ENCODE peak calls at places on chromosome 21, in seven cellular contexts. One of them, this sample, is unnamed.

GRCh38 chr21:28240586-28240985 is 752.1 kb downstream of the LTN1 start:
- DNase-seq in body of pancreas: no peak
- DNase-seq in GM23338: no peak
- DNase-seq in uterus: no peak
- DNase-seq in cardiac muscle cell: no peak
- DNase-seq in suprapubic skin: no peak
- DNase-seq in heart right ventricle: no peak
- DNase-seq in this sample: no peak

GRCh38 chr21:21468003-21468402 is 469.8 kb downstream of the NCAM2 start:
- DNase-seq in GM23338: no peak
- DNase-seq in suprapubic skin: no peak
- DNase-seq in body of pancreas: no peak
- DNase-seq in heart right ventricle: no peak
- DNase-seq in cardiac muscle cell: no peak
- DNase-seq in uterus: no peak
- DNase-seq in this sample: no peak

GRCh38 chr21:34877485-34878128 is 171.5 kb downstream of the RUNX1 start:
- DNase-seq in uterus: no peak
- DNase-seq in cardiac muscle cell: no peak
- DNase-seq in heart right ventricle: no peak
- DNase-seq in body of pancreas: peak
- DNase-seq in suprapubic skin: no peak
- DNase-seq in GM23338: no peak
- DNase-seq in this sample: no peak

GRCh38 chr21:46124926-46125845 is 27.3 kb downstream of the COL6A2 start:
- DNase-seq in suprapubic skin: peak
- DNase-seq in heart right ventricle: peak
- DNase-seq in cardiac muscle cell: no peak
- DNase-seq in body of pancreas: peak
- DNase-seq in uterus: peak
- DNase-seq in GM23338: no peak
- DNase-seq in this sample: no peak

GRCh38 chr21:17709266-17709611 is 96.5 kb upstream of the BTG3 start:
- DNase-seq in body of pancreas: no peak
- DNase-seq in cardiac muscle cell: no peak
- DNase-seq in uterus: no peak
- DNase-seq in GM23338: no peak
- DNase-seq in suprapubic skin: no peak
- DNase-seq in heart right ventricle: no peak
- DNase-seq in this sample: no peak

GRCh38 chr21:46154155-46154954 is 1.0 kb downstream of the FTCD start:
- DNase-seq in heart right ventricle: no peak
- DNase-seq in GM23338: no peak
- DNase-seq in cardiac muscle cell: no peak
- DNase-seq in body of pancreas: peak
- DNase-seq in suprapubic skin: peak
- DNase-seq in uterus: peak
- DNase-seq in this sample: no peak

GRCh38 chr21:34885636-34886553 is 163.2 kb downstream of the RUNX1 start:
- DNase-seq in heart right ventricle: no peak
- DNase-seq in body of pancreas: peak
- DNase-seq in suprapubic skin: no peak
- DNase-seq in cardiac muscle cell: no peak
- DNase-seq in uterus: no peak
- DNase-seq in GM23338: peak
- DNase-seq in this sample: no peak

GRCh38 chr21:44996096-44996495 is 56.3 kb downstream of the SLX9 start:
- DNase-seq in body of pancreas: no peak
- DNase-seq in uterus: no peak
- DNase-seq in cardiac muscle cell: no peak
- DNase-seq in suprapubic skin: no peak
- DNase-seq in GM23338: no peak
- DNase-seq in heart right ventricle: no peak
- DNase-seq in this sample: no peak

GRCh38 chr21:26965567-26966359 is 1.1 kb downstream of the ADAMTS5 start:
- DNase-seq in suprapubic skin: peak
- DNase-seq in body of pancreas: peak
- DNase-seq in heart right ventricle: peak
- DNase-seq in uterus: peak
- DNase-seq in cardiac muscle cell: peak
- DNase-seq in GM23338: peak
- DNase-seq in this sample: no peak

GRCh38 chr21:35996217-35996616 is 64.1 kb downstream of the SETD4 start:
- DNase-seq in uterus: no peak
- DNase-seq in body of pancreas: no peak
- DNase-seq in cardiac muscle cell: no peak
- DNase-seq in heart right ventricle: no peak
- DNase-seq in suprapubic skin: no peak
- DNase-seq in GM23338: no peak
- DNase-seq in this sample: no peak

GRCh38 chr21:36059823-36060158 is 535 bp downstream of the SETD4 start:
- DNase-seq in uterus: no peak
- DNase-seq in suprapubic skin: peak
- DNase-seq in GM23338: no peak
- DNase-seq in body of pancreas: no peak
- DNase-seq in cardiac muscle cell: peak
- DNase-seq in heart right ventricle: peak
- DNase-seq in this sample: no peak

GRCh38 chr21:46622226-46622625 is 13.2 kb upstream of the PRMT2 start:
- DNase-seq in uterus: no peak
- DNase-seq in cardiac muscle cell: no peak
- DNase-seq in body of pancreas: peak
- DNase-seq in heart right ventricle: no peak
- DNase-seq in GM23338: peak
- DNase-seq in suprapubic skin: peak
- DNase-seq in this sample: no peak

GRCh38 chr21:15441999-15442398 is 287.8 kb upstream of the USP25 start:
- DNase-seq in suprapubic skin: no peak
- DNase-seq in cardiac muscle cell: no peak
- DNase-seq in GM23338: no peak
- DNase-seq in body of pancreas: no peak
- DNase-seq in uterus: no peak
- DNase-seq in heart right ventricle: no peak
- DNase-seq in this sample: no peak

GRCh38 chr21:22961248-22961647 is 1963.0 kb downstream of the NCAM2 start:
- DNase-seq in heart right ventricle: no peak
- DNase-seq in uterus: no peak
- DNase-seq in cardiac muscle cell: no peak
- DNase-seq in body of pancreas: no peak
- DNase-seq in suprapubic skin: no peak
- DNase-seq in GM23338: no peak
- DNase-seq in this sample: no peak

GRCh38 chr21:45836268-45836655 is 145.3 kb upstream of the COL6A1 start:
- DNase-seq in heart right ventricle: no peak
- DNase-seq in GM23338: no peak
- DNase-seq in uterus: no peak
- DNase-seq in body of pancreas: no peak
- DNase-seq in suprapubic skin: no peak
- DNase-seq in cardiac muscle cell: no peak
- DNase-seq in this sample: no peak

GRCh38 chr21:35257413-35257812 is 208.3 kb upstream of the RUNX1 start:
- DNase-seq in suprapubic skin: peak
- DNase-seq in heart right ventricle: peak
- DNase-seq in GM23338: no peak
- DNase-seq in body of pancreas: peak
- DNase-seq in cardiac muscle cell: no peak
- DNase-seq in uterus: peak
- DNase-seq in this sample: no peak

GRCh38 chr21:27219068-27219467 is 252.2 kb upstream of the ADAMTS5 start:
- DNase-seq in heart right ventricle: no peak
- DNase-seq in GM23338: no peak
- DNase-seq in suprapubic skin: no peak
- DNase-seq in uterus: no peak
- DNase-seq in body of pancreas: no peak
- DNase-seq in cardiac muscle cell: no peak
- DNase-seq in this sample: no peak

GRCh38 chr21:46124083-46124925 is 26.4 kb downstream of the COL6A2 start:
- DNase-seq in heart right ventricle: peak
- DNase-seq in cardiac muscle cell: no peak
- DNase-seq in uterus: peak
- DNase-seq in suprapubic skin: peak
- DNase-seq in GM23338: no peak
- DNase-seq in body of pancreas: peak
- DNase-seq in this sample: no peak

GRCh38 chr21:34886554-34887385 is 162.3 kb downstream of the RUNX1 start:
- DNase-seq in uterus: no peak
- DNase-seq in heart right ventricle: peak
- DNase-seq in suprapubic skin: peak
- DNase-seq in body of pancreas: peak
- DNase-seq in cardiac muscle cell: peak
- DNase-seq in GM23338: peak
- DNase-seq in this sample: no peak

GRCh38 chr21:23401278-23401677 is 2206.0 kb downstream of the MRPL39 start:
- DNase-seq in cardiac muscle cell: peak
- DNase-seq in suprapubic skin: no peak
- DNase-seq in heart right ventricle: no peak
- DNase-seq in body of pancreas: no peak
- DNase-seq in uterus: no peak
- DNase-seq in GM23338: peak
- DNase-seq in this sample: no peak

GRCh38 chr21:27079807-27080206 is 112.9 kb upstream of the ADAMTS5 start:
- DNase-seq in heart right ventricle: no peak
- DNase-seq in GM23338: no peak
- DNase-seq in uterus: no peak
- DNase-seq in body of pancreas: no peak
- DNase-seq in suprapubic skin: no peak
- DNase-seq in cardiac muscle cell: no peak
- DNase-seq in this sample: no peak

GRCh38 chr21:35265170-35265877 is 216.2 kb upstream of the RUNX1 start:
- DNase-seq in cardiac muscle cell: no peak
- DNase-seq in body of pancreas: no peak
- DNase-seq in GM23338: no peak
- DNase-seq in uterus: no peak
- DNase-seq in heart right ventricle: no peak
- DNase-seq in suprapubic skin: no peak
- DNase-seq in this sample: no peak

DNA sequence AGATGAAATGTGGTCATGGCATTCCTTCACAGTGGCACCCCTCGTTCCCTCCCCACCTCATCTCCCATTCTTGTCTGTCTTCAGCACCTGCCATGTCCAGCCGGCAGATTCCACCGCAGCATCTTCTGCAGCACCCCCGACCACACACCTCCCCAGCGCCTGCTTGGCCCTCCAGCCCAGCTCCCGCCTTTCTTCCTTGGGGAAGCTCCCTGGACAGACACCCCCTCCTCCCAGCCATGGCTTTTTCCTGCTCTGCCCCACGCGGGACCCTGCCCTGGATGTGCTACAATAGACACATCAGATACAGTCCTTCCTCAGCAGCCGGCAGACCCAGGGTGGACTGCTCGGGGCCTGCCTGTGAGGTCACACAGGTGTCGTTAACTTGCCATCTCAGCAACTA is 67.1 kb upstream of the FAM3B start:
- DNase-seq in GM23338: no peak
- DNase-seq in body of pancreas: no peak
- DNase-seq in uterus: no peak
- DNase-seq in cardiac muscle cell: no peak
- DNase-seq in suprapubic skin: no peak
- DNase-seq in heart right ventricle: no peak
- DNase-seq in this sample: no peak
- H3K27ac ChIP-seq in GM23338: no peak
- H3K27ac ChIP-seq in body of pancreas: peak
- H3K27ac ChIP-seq in uterus: no peak
- H3K27ac ChIP-seq in cardiac muscle cell: no peak
- H3K27ac ChIP-seq in suprapubic skin: peak
- H3K27ac ChIP-seq in heart right ventricle: no peak
- H3K27ac ChIP-seq in this sample: no peak

GRCh38 chr21:41465176-41465781 is 39.2 kb downstream of the MX1 start:
- DNase-seq in suprapubic skin: peak
- DNase-seq in GM23338: no peak
- DNase-seq in heart right ventricle: no peak
- DNase-seq in uterus: no peak
- DNase-seq in body of pancreas: no peak
- DNase-seq in cardiac muscle cell: no peak
- DNase-seq in this sample: no peak

GRCh38 chr21:41470054-41470453 is 37.9 kb downstream of the TMPRSS2 start:
- DNase-seq in GM23338: no peak
- DNase-seq in body of pancreas: no peak
- DNase-seq in suprapubic skin: no peak
- DNase-seq in heart right ventricle: no peak
- DNase-seq in uterus: no peak
- DNase-seq in cardiac muscle cell: no peak
- DNase-seq in this sample: no peak

GRCh38 chr21:41460578-41461527 is 34.8 kb downstream of the MX1 start:
- DNase-seq in GM23338: peak
- DNase-seq in body of pancreas: peak
- DNase-seq in suprapubic skin: peak
- DNase-seq in cardiac muscle cell: peak
- DNase-seq in uterus: peak
- DNase-seq in heart right ventricle: peak
- DNase-seq in this sample: peak

DNA sequence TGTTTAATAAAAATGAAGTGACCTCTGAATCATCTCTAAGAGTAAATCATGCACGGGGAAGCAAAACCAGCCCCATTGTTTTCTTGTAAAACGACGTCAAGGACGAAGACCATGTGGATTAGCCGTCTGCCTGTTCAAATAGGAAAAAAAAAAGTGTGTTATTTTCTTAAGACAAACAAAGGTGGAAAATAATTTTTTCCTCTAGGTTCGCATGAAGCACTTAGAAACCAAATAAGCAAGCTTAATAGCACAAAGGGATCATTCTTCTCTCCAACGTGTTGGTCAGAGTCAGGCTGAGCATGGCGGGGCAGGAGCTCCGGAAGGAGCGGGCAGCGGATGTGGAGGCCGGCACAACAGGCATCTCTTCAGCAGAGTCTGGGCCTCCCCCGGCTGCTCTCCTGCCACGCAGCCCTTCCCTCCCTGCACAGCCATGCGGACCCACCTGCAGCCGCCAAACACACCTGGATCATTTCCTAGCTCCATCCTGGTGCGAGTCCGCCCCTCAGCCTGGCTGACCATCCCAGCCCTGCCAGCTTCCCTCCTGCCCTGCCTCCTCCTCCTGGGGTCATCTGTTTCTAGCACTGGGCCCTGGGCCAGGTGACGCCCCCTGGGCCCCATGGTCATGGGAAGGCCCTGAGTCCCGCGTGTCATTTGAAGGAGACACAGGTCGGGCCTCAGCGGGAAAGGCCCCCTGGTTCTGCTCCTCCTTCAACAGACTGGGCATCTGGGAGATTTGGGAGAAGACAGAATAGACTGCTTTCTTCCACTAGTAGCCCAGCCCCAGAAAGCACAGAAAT is 40.2 kb downstream of the MX1 start:
- DNase-seq in suprapubic skin: peak
- DNase-seq in body of pancreas: no peak
- DNase-seq in cardiac muscle cell: no peak
- DNase-seq in GM23338: no peak
- DNase-seq in uterus: no peak
- DNase-seq in heart right ventricle: no peak
- DNase-seq in this sample: no peak
- H3K4me3 ChIP-seq in suprapubic skin: no peak
- H3K4me3 ChIP-seq in body of pancreas: no peak
- H3K4me3 ChIP-seq in cardiac muscle cell: no peak
- H3K4me3 ChIP-seq in GM23338: no peak
- H3K4me3 ChIP-seq in uterus: no peak
- H3K4me3 ChIP-seq in heart right ventricle: no peak
- H3K4me3 ChIP-seq in this sample: no peak

GRCh38 chr21:43976661-43977060 is 35.4 kb upstream of the TRAPPC10 start:
- DNase-seq in body of pancreas: no peak
- DNase-seq in cardiac muscle cell: no peak
- DNase-seq in suprapubic skin: no peak
- DNase-seq in uterus: no peak
- DNase-seq in GM23338: no peak
- DNase-seq in heart right ventricle: no peak
- DNase-seq in this sample: no peak
- H3K27ac ChIP-seq in body of pancreas: no peak
- H3K27ac ChIP-seq in cardiac muscle cell: no peak
- H3K27ac ChIP-seq in suprapubic skin: no peak
- H3K27ac ChIP-seq in uterus: no peak
- H3K27ac ChIP-seq in GM23338: no peak
- H3K27ac ChIP-seq in heart right ventricle: no peak
- H3K27ac ChIP-seq in this sample: no peak

GRCh38 chr21:41951876-41952567 is 1.8 kb downstream of the C2CD2 start:
- DNase-seq in cardiac muscle cell: no peak
- DNase-seq in suprapubic skin: no peak
- DNase-seq in heart right ventricle: no peak
- DNase-seq in GM23338: no peak
- DNase-seq in body of pancreas: no peak
- DNase-seq in uterus: no peak
- DNase-seq in this sample: no peak
- H3K4me3 ChIP-seq in cardiac muscle cell: no peak
- H3K4me3 ChIP-seq in suprapubic skin: peak
- H3K4me3 ChIP-seq in heart right ventricle: peak
- H3K4me3 ChIP-seq in GM23338: no peak
- H3K4me3 ChIP-seq in body of pancreas: no peak
- H3K4me3 ChIP-seq in uterus: peak
- H3K4me3 ChIP-seq in this sample: no peak